ENCODE peak calls at places on chromosomes 7 and 10, in nine cellular contexts. I is NCI-H1105 treated with DMSO at 0.1 percent for 48 hours; J is GDM1; A is naive thymus-derived CD8-positive, alpha-beta T cell; Z is NCI-H187; P is ovary; F is type B pancreatic cell; D is tibial nerve; X is ureter. M is an unnamed sample.

GRCh38 chr7:140674356-140674800 is 1.6 kb downstream of the ADCK2 start:
- DNase-seq in I (peak; percentile 70), J (no peak), A (no peak), Z (no peak), P (no peak), F (no peak), D (no peak), X (no peak), M (no peak)

GRCh38 chr7:21912305-21912704 is 33.4 kb downstream of the CDCA7L start:
- DNase-seq in I (no peak), J (no peak), A (no peak), Z (no peak), P (peak; percentile 35), F (no peak), D (no peak), X (no peak), M (no peak)

GRCh38 chr7:104272767-104273384 is 55.5 kb upstream of the LHFPL3 start:
- DNase-seq in I (peak; percentile 52), J (no peak), A (no peak), Z (peak; percentile 2), P (no peak), F (no peak), D (no peak), X (no peak), M (peak; percentile 21)

GRCh38 chr10:13722747-13723657 is 136.2 kb downstream of the PRPF18 start:
- DNase-seq in I (no peak), J (no peak), A (no peak), Z (no peak), P (no peak), F (no peak), D (no peak), X (no peak), M (no peak)

GRCh38 chr7:39468841-39469240 is 97.4 kb upstream of the YAE1 start:
- DNase-seq in I (no peak), J (no peak), A (no peak), Z (no peak), P (no peak), F (no peak), D (no peak), X (no peak), M (no peak)

GRCh38 chr10:70430489-70431445 is 10.7 kb downstream of the NODAL start:
- DNase-seq in I (no peak), J (no peak), A (no peak), Z (no peak), P (peak; percentile 76), F (peak; percentile 51), D (peak; percentile 79), X (peak; percentile 77), M (no peak)

GRCh38 chr10:126504051-126504760 is 115.9 kb upstream of the ADAM12 start:
- DNase-seq in I (peak; percentile 3), J (peak; percentile 16), A (no peak), Z (no peak), P (peak; percentile 34), F (no peak), D (peak; percentile 26), X (peak; percentile 45), M (no peak)

GRCh38 chr10:128237710-128238109 is 111.5 kb upstream of the MKI67 start:
- DNase-seq in I (no peak), J (no peak), A (no peak), Z (no peak), P (no peak), F (no peak), D (no peak), X (peak; percentile 19), M (no peak)

GRCh38 chr10:29253096-29254029 is 35.5 kb upstream of the LYZL1 start:
- DNase-seq in I (no peak), J (no peak), A (no peak), Z (no peak), P (no peak), F (no peak), D (no peak), X (no peak), M (no peak)

GRCh38 chr10:13758302-13758701 is 171.5 kb downstream of the PRPF18 start:
- DNase-seq in I (no peak), J (peak; percentile 63), A (no peak), Z (no peak), P (no peak), F (no peak), D (no peak), X (peak; percentile 59), M (no peak)

GRCh38 chr10:5555881-5556280 is 31.1 kb downstream of the CALML3 start:
- DNase-seq in I (no peak), J (no peak), A (no peak), Z (no peak), P (no peak), F (no peak), D (no peak), X (no peak), M (no peak)

GRCh38 chr10:84551437-84552120 is 223.2 kb downstream of the CCSER2 start:
- DNase-seq in I (no peak), J (no peak), A (no peak), Z (no peak), P (no peak), F (no peak), D (no peak), X (no peak), M (no peak)

GRCh38 chr10:28677889-28678686 is 767 bp downstream of the BAMBI start:
- DNase-seq in I (no peak), J (no peak), A (peak; percentile 17), Z (no peak), P (peak; percentile 35), F (peak; percentile 72), D (no peak), X (no peak), M (peak; percentile 27)